ENCODE peak calls at places on chromosome 16, in eight cellular contexts. H is ovary, N is psoas muscle, D is cardiac muscle cell, O is AG04450, X is hepatocyte, T is body of pancreas, I is mammary epithelial cell. B is an unnamed sample.

GRCh38 chr16:26594666-26595065 is 472.1 kb upstream of the C16orf82 start:
- DNase-seq in D (no peak), X (no peak), H (no peak), I (no peak), N (no peak), T (no peak), O (no peak), B (no peak)

GRCh38 chr16:79601092-79601977 is 798 bp upstream of the MAF start:
- DNase-seq in D (peak), X (peak), H (peak), O (no peak), N (peak), I (no peak), T (peak), B (peak)

GRCh38 chr16:69329369-69330285 is 761 bp downstream of the PDF start:
- DNase-seq in H (peak), T (peak), X (peak), O (no peak), I (peak), D (no peak), N (no peak), B (peak)

GRCh38 chr16:9900576-9900975 is 281.7 kb downstream of the GRIN2A start:
- DNase-seq in N (no peak), X (no peak), O (no peak), H (no peak), T (no peak), I (no peak), D (no peak), B (no peak)

GRCh38 chr16:8619671-8620370 is 1.7 kb upstream of the METTL22 start:
- DNase-seq in X (no peak), T (no peak), I (no peak), N (no peak), O (no peak), D (no peak), H (no peak), B (no peak)

GRCh38 chr16:630815-631405 is at the start of gene WFIKKN1:
- DNase-seq in D (peak), X (no peak), T (peak), O (no peak), N (peak), H (peak), I (no peak), B (no peak)

GRCh38 chr16:65667013-65667578 is 545.2 kb upstream of the CDH11 start:
- DNase-seq in X (peak), H (no peak), I (no peak), N (no peak), O (no peak), D (peak), T (no peak), B (peak)

GRCh38 chr16:9258423-9259051 is 167.1 kb downstream of the HAPSTR1 start:
- DNase-seq in T (peak), H (no peak), N (peak), D (peak), X (peak), O (no peak), I (peak), B (peak)

GRCh38 chr16:12639044-12639443 is 164.6 kb downstream of the CPPED1 start:
- DNase-seq in O (no peak), D (no peak), X (no peak), T (no peak), N (no peak), I (peak), H (no peak), B (peak)

GRCh38 chr16:71351558-71351901 is 7.0 kb upstream of the CALB2 start:
- DNase-seq in N (no peak), T (peak), I (no peak), H (no peak), O (no peak), X (no peak), D (no peak), B (no peak)

GRCh38 chr16:71474864-71475263 is 12.8 kb upstream of the ZNF23 start:
- DNase-seq in O (peak), I (peak), N (no peak), X (no peak), D (no peak), H (no peak), T (no peak), B (peak)

GRCh38 chr16:6177781-6178180 is 1080.2 kb upstream of the EEF2KMT start:
- DNase-seq in N (no peak), T (no peak), D (no peak), X (no peak), I (no peak), O (no peak), H (no peak), B (no peak)
- TF ChIP-seq CTCF in N (no peak), T (no peak), D (no peak), X (no peak), I (no peak), O (no peak), H (no peak), B (no peak)

GRCh38 chr16:31428638-31429247 is 583 bp upstream of the COX6A2 start:
- DNase-seq in O (no peak), I (peak), X (no peak), N (no peak), T (no peak), D (no peak), H (no peak), B (peak)
- H3K4me3 ChIP-seq in O (no peak), I (no peak), X (no peak), N (peak), T (no peak), D (no peak), H (no peak), B (no peak)

DNA sequence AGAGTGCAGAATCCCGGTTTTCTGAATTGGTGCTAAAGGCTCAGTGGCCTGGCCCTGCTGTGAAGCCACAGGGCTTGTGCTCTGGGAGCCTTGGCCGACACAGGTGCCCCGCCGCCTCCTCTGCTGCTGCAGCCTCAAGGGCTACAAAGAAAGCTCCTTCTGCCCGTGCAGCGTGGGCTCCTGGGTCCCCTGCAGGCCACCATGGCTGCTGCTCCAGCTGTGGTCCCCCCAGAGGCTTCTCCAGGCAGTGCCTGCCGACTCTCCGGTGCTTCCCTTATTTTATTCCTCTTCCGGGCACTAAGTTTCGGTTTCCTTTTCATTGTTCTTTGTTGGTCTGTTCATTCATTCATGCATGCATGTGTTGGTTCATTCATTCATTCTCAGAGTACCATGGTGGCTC is 53.1 kb downstream of the CMIP start:
- DNase-seq in X (no peak), O (no peak), N (peak), T (no peak), D (no peak), I (no peak), H (no peak), B (no peak)
- TF ChIP-seq CTCF in X (no peak), O (no peak), N (no peak), T (no peak), D (no peak), I (peak), H (no peak), B (no peak)

DNA sequence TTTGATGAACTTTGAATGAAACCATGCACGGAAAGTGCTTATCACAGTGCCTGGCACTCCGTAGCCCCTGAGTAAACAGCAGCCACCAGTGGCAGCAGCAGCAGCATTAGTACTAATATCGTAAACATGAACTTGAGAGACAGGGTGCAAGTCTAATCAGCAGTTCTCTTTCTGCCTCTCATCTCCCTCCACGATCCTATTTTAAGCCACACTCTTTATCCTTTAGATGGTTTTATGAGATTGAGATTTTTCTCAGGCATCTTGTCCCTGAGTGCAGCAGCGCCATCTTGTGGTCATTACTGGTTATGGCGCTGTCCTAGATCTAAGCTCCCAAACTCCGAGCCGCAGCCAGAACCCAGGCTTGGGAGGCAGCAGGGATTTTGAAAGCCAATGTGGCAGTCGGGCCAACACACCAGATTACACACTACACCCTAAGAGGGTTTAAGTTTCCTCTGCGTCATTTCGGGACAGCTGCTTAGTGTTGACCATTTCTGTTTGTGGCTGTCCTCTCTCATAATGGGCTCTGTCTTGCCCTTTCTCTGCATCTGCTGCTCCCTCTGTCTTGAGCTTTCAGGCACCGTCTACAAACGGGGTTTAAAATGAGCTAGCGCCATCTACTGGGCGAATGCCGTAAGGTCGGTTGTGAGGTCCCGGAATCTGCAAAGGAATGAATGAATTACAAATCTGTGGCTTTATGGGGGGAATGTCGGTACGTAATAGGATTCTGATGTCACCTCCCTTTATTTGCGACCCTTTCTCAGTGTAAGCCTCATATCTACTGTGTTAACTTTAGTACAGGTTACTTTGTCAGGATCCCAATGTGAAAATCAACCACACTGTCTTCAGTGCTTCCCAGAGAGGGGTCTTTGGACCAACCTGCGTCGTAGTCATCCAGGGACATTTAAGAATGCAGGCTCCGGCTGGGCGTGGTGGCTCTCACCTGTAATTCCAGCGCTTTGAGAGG is 64.5 kb downstream of the CYLD start:
- DNase-seq in I (peak), O (peak), X (peak), T (peak), D (peak), N (peak), H (peak), B (peak)
- H3K4me3 ChIP-seq in I (peak), O (peak), X (peak), T (no peak), D (peak), N (peak), H (peak), B (peak)

DNA sequence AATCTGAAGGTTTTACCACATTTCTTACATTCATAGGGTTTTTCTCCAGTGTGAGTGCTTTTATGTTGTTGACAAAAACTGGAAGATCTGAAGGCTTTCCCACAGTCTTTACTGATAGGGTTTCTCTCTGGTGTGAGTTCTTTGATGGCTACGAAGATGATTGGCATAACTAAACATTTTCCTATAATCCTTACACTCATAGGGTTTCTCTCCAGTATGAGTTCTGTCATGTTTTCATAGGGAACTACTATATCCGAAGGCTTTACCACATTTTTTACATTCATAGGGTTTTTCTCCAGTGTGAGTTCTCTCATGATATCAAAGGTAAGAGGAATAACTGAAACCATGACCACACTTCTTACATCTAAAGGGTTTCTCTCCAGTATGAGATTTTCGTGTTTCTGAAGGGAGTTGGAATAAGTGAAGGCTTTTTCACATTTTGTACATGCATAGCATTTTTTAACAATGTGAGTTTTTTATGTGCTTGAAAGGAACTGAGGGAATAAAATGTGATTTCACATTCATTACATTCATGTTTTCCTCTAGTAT is 1987.7 kb downstream of the TP53TG3F start:
- DNase-seq in N (no peak), H (no peak), T (no peak), X (no peak), I (no peak), D (no peak), O (no peak), B (no peak)
- TF ChIP-seq CTCF in N (no peak), H (no peak), T (no peak), X (no peak), I (no peak), D (no peak), O (no peak), B (no peak)

GRCh38 chr16:48008011-48008410 is 147.8 kb downstream of the ABCC12 start:
- DNase-seq in N (no peak), X (no peak), H (no peak), O (no peak), T (no peak), I (no peak), D (no peak), B (no peak)

GRCh38 chr16:48013476-48013875 is 142.3 kb downstream of the ABCC12 start:
- DNase-seq in O (no peak), H (no peak), X (no peak), T (no peak), D (no peak), I (peak), N (no peak), B (peak)

GRCh38 chr16:48014349-48015135 is 141.3 kb downstream of the ABCC12 start:
- DNase-seq in H (no peak), T (no peak), I (peak), D (no peak), X (peak), N (no peak), O (peak), B (peak)

GRCh38 chr16:48011888-48012658 is 143.7 kb downstream of the ABCC12 start:
- DNase-seq in T (no peak), X (no peak), I (no peak), H (no peak), D (no peak), N (no peak), O (no peak), B (no peak)

GRCh38 chr16:48011466-48011865 is 144.3 kb downstream of the ABCC12 start:
- DNase-seq in H (no peak), T (no peak), O (no peak), X (no peak), I (no peak), N (no peak), D (no peak), B (no peak)
- H3K4me3 ChIP-seq in H (no peak), T (no peak), O (no peak), X (no peak), I (no peak), N (no peak), D (no peak), B (no peak)

DNA sequence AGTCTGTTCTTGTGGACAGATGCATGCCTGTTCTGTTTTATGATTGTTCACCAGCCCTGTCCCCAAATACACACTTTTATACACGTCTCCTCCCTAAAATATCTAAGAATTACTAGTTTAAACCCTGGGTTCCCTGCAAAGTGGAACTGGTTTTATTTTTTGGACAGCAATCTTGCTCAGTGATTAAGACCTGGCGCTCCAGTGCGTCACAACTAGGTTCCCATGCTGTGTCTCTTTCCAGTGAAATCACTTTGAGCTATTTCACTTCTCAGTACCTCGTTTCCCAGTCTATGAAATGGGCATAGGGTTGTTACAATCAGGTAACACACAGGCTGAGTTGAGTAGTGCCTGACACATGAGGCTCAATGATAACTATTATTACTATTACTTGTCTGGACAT is 1.1 kb downstream of the CEP20 start:
- DNase-seq in D (no peak), T (no peak), O (no peak), N (no peak), X (no peak), H (no peak), I (no peak), B (peak)
- TF ChIP-seq CTCF in D (no peak), T (no peak), O (no peak), N (no peak), X (no peak), H (no peak), I (no peak), B (no peak)

GRCh38 chr16:50248845-50249244 is 17.5 kb upstream of the ADCY7 start:
- DNase-seq in O (no peak), H (no peak), N (no peak), D (no peak), T (no peak), I (no peak), X (no peak), B (no peak)

GRCh38 chr16:50245417-50246298 is 20.7 kb upstream of the ADCY7 start:
- DNase-seq in D (peak), T (peak), I (peak), N (peak), O (no peak), X (peak), H (peak), B (peak)

GRCh38 chr16:50247906-50248608 is 18.3 kb upstream of the ADCY7 start:
- DNase-seq in X (no peak), N (no peak), I (no peak), H (no peak), D (no peak), T (no peak), O (no peak), B (no peak)

GRCh38 chr16:50246299-50247122 is 19.8 kb upstream of the ADCY7 start:
- DNase-seq in X (no peak), I (no peak), N (no peak), T (no peak), H (no peak), D (peak), O (no peak), B (no peak)

DNA sequence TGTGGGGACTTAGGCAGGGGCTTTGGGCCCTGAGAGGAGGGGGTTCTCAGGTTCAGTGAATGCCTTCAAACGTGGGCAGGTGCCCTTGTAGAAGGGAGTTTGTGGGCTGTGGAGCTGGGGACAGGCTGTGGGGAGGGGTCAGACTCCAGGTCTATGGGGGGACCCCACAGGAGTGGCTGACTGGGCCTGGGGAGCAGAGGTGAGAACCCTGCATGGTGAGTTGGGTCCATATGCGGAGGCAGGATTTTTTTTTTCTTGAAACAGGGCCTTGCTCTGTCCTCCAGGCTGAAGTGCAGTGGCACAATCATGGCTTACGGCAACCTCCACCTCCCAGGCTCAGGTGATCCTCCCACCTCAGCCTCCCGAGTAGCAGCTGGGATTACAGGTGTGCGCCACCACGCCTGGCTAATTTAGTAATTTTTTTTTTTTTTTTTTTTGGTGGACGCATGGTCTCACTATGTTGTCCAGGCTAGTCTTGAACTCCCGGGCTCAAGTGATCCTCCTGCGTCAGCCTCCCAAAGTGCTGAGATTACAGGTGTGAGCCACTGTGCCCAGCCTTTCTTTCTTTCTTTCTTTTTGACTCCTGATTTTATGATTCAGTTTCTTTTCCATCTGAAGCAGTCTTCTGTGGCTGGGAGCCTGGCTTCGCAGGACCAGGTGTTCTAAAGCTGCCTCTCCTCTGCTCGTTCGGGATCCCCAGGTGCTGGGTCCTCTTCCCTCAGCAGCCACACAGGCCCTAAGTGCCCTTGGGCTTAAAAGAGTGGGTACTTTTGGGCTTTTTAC is 19.0 kb upstream of the ADCY7 start:
- DNase-seq in N (no peak), H (no peak), X (no peak), I (no peak), O (no peak), D (no peak), T (no peak), B (no peak)
- H3K4me3 ChIP-seq in N (no peak), H (no peak), X (no peak), I (no peak), O (no peak), D (peak), T (no peak), B (no peak)

GRCh38 chr16:85981826-85982562 is 83.0 kb downstream of the IRF8 start:
- DNase-seq in D (no peak), H (no peak), X (no peak), I (no peak), O (no peak), N (no peak), T (no peak), B (no peak)

GRCh38 chr16:85978291-85978775 is 79.4 kb downstream of the IRF8 start:
- DNase-seq in T (no peak), H (no peak), I (no peak), D (no peak), N (peak), X (no peak), O (no peak), B (no peak)

GRCh38 chr16:85978976-85979375 is 80.0 kb downstream of the IRF8 start:
- DNase-seq in I (no peak), D (no peak), H (no peak), O (no peak), T (no peak), N (no peak), X (no peak), B (no peak)

GRCh38 chr16:85980686-85981085 is 81.7 kb downstream of the IRF8 start:
- DNase-seq in I (no peak), H (no peak), X (no peak), T (no peak), N (no peak), O (no peak), D (no peak), B (no peak)

DNA sequence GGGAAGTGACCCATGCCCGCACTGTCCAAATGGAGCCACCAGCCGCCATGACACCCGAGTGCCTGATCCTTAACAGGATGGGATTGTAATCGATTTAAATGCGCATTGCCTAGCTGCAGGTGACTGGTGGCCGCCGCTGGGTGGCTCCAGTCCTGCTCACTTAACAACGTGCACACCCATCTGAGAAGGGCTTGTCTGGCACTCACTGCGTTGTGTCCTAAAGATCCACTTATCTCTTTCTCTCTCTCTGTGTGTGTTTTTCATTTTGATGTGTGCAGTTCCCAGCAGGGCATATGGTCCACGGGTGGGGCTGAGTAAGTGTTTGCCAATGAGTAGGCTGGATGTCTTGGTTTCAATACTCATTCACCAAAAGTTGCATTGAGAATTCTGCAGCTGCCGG is 80.6 kb downstream of the IRF8 start:
- DNase-seq in D (no peak), T (no peak), I (no peak), O (no peak), N (no peak), X (no peak), H (no peak), B (no peak)
- TF ChIP-seq CTCF in D (no peak), T (no peak), I (no peak), O (no peak), N (no peak), X (no peak), H (no peak), B (no peak)